ENCODE peak calls at places on chromosomes 7 and 10, in five cellular contexts. E is HAP-1; C is BE2C; Z is body of pancreas; M is CD4-positive, CD25-positive, alpha-beta regulatory T cell. A is an unnamed sample. For H3K4me1, the result is how much of the 10 kb centered on the place peaks cover.

GRCh38 chr7:4820968-4821471 is 40.8 kb downstream of the PAPOLB start:
- DNase-seq in E (no peak), C (no peak), Z (no peak), M (no peak), A (peak)

GRCh38 chr7:128931186-128931798 is 6.4 kb upstream of the IRF5 start:
- DNase-seq in E (no peak), C (no peak), Z (no peak), M (no peak), A (peak)

GRCh38 chr7:40000734-40001315 is 50.8 kb downstream of the CDK13 start:
- DNase-seq in E (no peak), C (no peak), Z (no peak), M (no peak), A (no peak)

GRCh38 chr10:15200626-15201025 is 32.1 kb upstream of the NMT2 start:
- DNase-seq in E (no peak), C (no peak), Z (no peak), M (no peak), A (no peak)

GRCh38 chr10:11473128-11473760 is 138.2 kb downstream of the USP6NL start:
- DNase-seq in E (no peak), C (no peak), Z (peak), M (no peak), A (no peak)

GRCh38 chr10:5078781-5079180 is 15.4 kb upstream of the AKR1C3 start:
- DNase-seq in E (no peak), C (no peak), Z (peak), M (no peak), A (no peak)

GRCh38 chr10:77131214-77131613 is 506.4 kb downstream of the KCNMA1 start:
- DNase-seq in E (no peak), C (no peak), Z (no peak), M (no peak), A (no peak)

GRCh38 chr7:49530481-49530880 is 243.0 kb upstream of the VWC2 start:
- DNase-seq in E (no peak), C (no peak), Z (no peak), M (no peak), A (no peak)

GRCh38 chr10:91681361-91682276 is 48.7 kb upstream of the PPP1R3C start:
- DNase-seq in E (no peak), C (peak), Z (peak), M (no peak), A (no peak)

GRCh38 chr7:154910977-154911376 is 91.9 kb downstream of the PAXIP1 start:
- DNase-seq in E (no peak), C (no peak), Z (no peak), M (no peak), A (no peak)

GRCh38 chr7:136925049-136925448 is 56.6 kb downstream of the CHRM2 start:
- DNase-seq in E (no peak), C (no peak), Z (no peak), M (no peak), A (no peak)

GRCh38 chr7:86733783-86734182 is 90.1 kb downstream of the GRM3 start:
- DNase-seq in E (no peak), C (peak), Z (no peak), M (no peak), A (no peak)

GRCh38 chr10:93436577-93436976 is 45.6 kb downstream of the MYOF start:
- DNase-seq in E (peak), C (no peak), Z (peak), M (no peak), A (no peak)

GRCh38 chr7:149496642-149497391 is 792 bp downstream of the ZNF746 start:
- DNase-seq in E (peak), C (peak), Z (peak), M (peak), A (peak)

GRCh38 chr10:61778137-61778536 is 115.4 kb downstream of the CABCOCO1 start:
- DNase-seq in E (no peak), C (no peak), Z (no peak), M (no peak), A (no peak)

GRCh38 chr10:26432938-26433337 is 5.2 kb upstream of the APBB1IP start:
- DNase-seq in E (no peak), C (no peak), Z (no peak), M (no peak), A (no peak)

GRCh38 chr10:102654566-102654965 is 10.3 kb downstream of the TRIM8 start:
- DNase-seq in E (no peak), C (no peak), Z (peak), M (no peak), A (no peak)

GRCh38 chr10:124539935-124540641 is 78.5 kb downstream of the LHPP start:
- DNase-seq in E (peak), C (peak), Z (peak), M (peak), A (peak)

GRCh38 chr10:14801693-14802092 is 27.0 kb upstream of the FAM107B start:
- DNase-seq in E (no peak), C (peak), Z (peak), M (no peak), A (no peak)

GRCh38 chr10:90174531-90174930 is 473.1 kb downstream of the KIF20B start:
- DNase-seq in E (no peak), C (no peak), Z (no peak), M (no peak), A (no peak)

GRCh38 chr7:73503229-73503628 is 18.9 kb downstream of the BAZ1B start:
- DNase-seq in E (no peak), C (no peak), Z (no peak), M (no peak), A (no peak)

GRCh38 chr7:112398534-112398933 is 51.7 kb upstream of the IFRD1 start:
- DNase-seq in E (no peak), C (no peak), Z (no peak), M (no peak), A (no peak)

GRCh38 chr7:27661776-27662489 is 750 bp downstream of the HIBADH start:
- DNase-seq in E (no peak), C (peak), Z (peak), M (peak), A (no peak)

GRCh38 chr7:123732413-123733091 is 16.3 kb downstream of the WASL start:
- DNase-seq in E (no peak), C (no peak), Z (no peak), M (no peak), A (no peak)

GRCh38 chr10:104317195-104318095 is 20.8 kb downstream of the ITPRIP start:
- DNase-seq in E (peak), C (no peak), Z (no peak), M (no peak), A (peak)

GRCh38 chr10:124128811-124129145 is 35.4 kb upstream of the CHST15 start:
- DNase-seq in E (no peak), C (no peak), Z (no peak), M (no peak), A (no peak)

GRCh38 chr10:13712799-13713581 is 126.2 kb downstream of the PRPF18 start:
- DNase-seq in E (no peak), C (no peak), Z (peak), M (no peak), A (peak)

DNA sequence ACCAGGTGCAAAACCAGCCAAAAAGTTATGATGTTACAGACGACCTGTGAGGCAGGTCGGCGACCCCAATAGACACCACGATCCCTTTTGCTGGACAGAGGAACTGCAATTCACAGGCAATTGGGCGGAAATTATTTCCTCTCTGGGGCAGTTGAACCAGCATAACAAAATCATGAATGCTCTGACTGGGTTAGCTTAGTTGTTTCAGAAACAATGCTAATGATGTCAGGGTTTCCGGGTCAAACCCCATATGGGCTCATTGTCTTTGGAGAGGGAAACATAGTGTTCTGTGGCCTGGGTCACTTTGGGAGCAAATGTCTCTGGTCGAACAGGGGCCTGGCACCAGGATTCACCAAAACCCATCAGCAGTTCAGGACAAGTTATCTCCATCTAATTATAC is 669.1 kb upstream of the NRP1 start:
- DNase-seq in E (no peak), C (peak), Z (no peak), M (no peak), A (no peak)
- H3K4me1 ChIP-seq in E (under half), C (under half), Z (under half), M (under half), A (under half)

GRCh38 chr7:22856437-22856836 is 33.8 kb upstream of the TOMM7 start:
- DNase-seq in E (no peak), C (no peak), Z (no peak), M (no peak), A (no peak)
- H3K4me1 ChIP-seq in E (under half), C (under half), Z (under half), M (under half), A (under half)

DNA sequence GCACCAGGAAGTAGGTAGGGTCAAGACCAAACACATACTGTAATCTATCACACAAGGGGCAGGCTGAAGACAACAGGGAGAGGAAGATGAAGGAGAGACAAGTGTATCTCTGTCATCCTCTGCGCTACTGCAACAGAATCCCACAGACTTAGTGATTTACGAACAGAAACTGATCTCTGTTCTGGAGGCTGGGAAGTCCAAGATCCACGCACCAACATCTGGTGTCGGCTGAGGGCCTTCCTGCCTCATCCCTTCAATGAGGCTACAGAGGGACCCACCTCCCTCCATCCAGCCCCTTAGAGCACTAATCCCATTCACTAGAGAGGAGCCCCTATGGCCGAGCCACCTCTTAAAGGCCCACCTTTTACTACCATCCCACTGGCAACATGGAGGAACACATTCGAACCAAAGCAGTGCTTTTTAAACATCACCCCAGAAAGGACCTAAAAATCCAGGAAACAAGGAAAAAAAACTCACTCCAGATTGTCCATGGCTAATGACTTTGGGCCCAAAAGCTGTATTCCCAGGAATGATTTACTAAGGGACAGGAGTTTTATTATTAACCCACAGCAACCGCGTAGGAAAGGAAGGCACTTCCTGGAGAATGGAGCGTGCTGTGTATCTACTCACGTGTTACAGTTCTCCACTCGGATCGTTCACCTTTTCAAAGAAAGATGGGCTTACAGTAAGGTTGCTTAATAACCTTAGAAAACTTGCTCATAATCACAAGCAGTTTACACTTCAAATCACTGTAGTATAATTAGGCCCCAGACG is 4.2 kb downstream of the BNIP3 start:
- DNase-seq in E (no peak), C (no peak), Z (no peak), M (no peak), A (no peak)
- H3K4me1 ChIP-seq in E (under half), C (under half), Z (half or more), M (under half), A (under half)

GRCh38 chr7:26156454-26157365 is 4.7 kb downstream of the NFE2L3 start:
- DNase-seq in E (peak), C (no peak), Z (no peak), M (peak), A (no peak)

GRCh38 chr7:26153823-26154783 is 2.1 kb downstream of the NFE2L3 start:
- DNase-seq in E (peak), C (no peak), Z (peak), M (peak), A (peak)

GRCh38 chr7:26159243-26159642 is 7.2 kb downstream of the NFE2L3 start:
- DNase-seq in E (no peak), C (no peak), Z (no peak), M (no peak), A (no peak)

GRCh38 chr7:26155531-26156375 is 3.8 kb downstream of the NFE2L3 start:
- DNase-seq in E (peak), C (no peak), Z (no peak), M (no peak), A (no peak)

GRCh38 chr7:26157520-26158105 is 5.6 kb downstream of the NFE2L3 start:
- DNase-seq in E (no peak), C (no peak), Z (no peak), M (no peak), A (no peak)
- H3K4me1 ChIP-seq in E (under half), C (under half), Z (under half), M (half or more), A (under half)